ENCODE peak calls at places on chromosomes 5 and 9, in six cellular contexts. L is HT-29; S is HCT116; X is neural crest cell; R is activated CD4-positive, alpha-beta memory T cell treated with anti-CD3 and anti-CD28 coated beads, Interleukin-2, amount 10 ng/mL, durations not matched to agents 7 days and 5 days; Q is activated naive CD4-positive, alpha-beta T cell treated with anti-CD3 and anti-CD28 coated beads for 36 hours. F is an unnamed sample.

GRCh38 chr9:97710356-97711222 is 13.4 kb upstream of the XPA start:
- DNase-seq in L (peak; percentile 85), S (peak; percentile 47), X (peak; percentile 27), R (peak; percentile 54), Q (peak; percentile 64), F (peak; percentile 51)

GRCh38 chr9:37667706-37668672 is 17.2 kb downstream of the FRMPD1 start:
- DNase-seq in L (no peak), S (no peak), X (no peak), R (no peak), Q (no peak), F (no peak)

GRCh38 chr9:88766778-88767503 is 224.3 kb upstream of the S1PR3 start:
- DNase-seq in L (peak; percentile 3), S (no peak), X (no peak), R (no peak), Q (no peak), F (no peak)

GRCh38 chr5:9582406-9582805 is 36.5 kb upstream of the SEMA5A start:
- DNase-seq in L (no peak), S (no peak), X (no peak), R (no peak), Q (no peak), F (no peak)

GRCh38 chr5:369151-369939 is 47.8 kb downstream of the AHRR start:
- DNase-seq in L (no peak), S (no peak), X (no peak), R (peak; percentile 24), Q (peak; percentile 2), F (no peak)

GRCh38 chr5:73558950-73559349 is 6.5 kb downstream of the ANKRA2 start:
- DNase-seq in L (peak; percentile 40), S (no peak), X (no peak), R (no peak), Q (no peak), F (no peak)

GRCh38 chr9:130201399-130201873 is 29.2 kb downstream of the NCS1 start:
- DNase-seq in L (no peak), S (no peak), X (no peak), R (no peak), Q (no peak), F (no peak)

GRCh38 chr5:43412151-43412550 is at the start of gene CCL28:
- DNase-seq in L (peak; percentile 49), S (no peak), X (no peak), R (no peak), Q (no peak), F (no peak)

GRCh38 chr5:132387649-132388117 is 18.2 kb downstream of the SLC22A5 start:
- DNase-seq in L (peak; percentile 92), S (peak; percentile 81), X (no peak), R (no peak), Q (no peak), F (no peak)

GRCh38 chr9:117080996-117081395 is 333.9 kb downstream of the ASTN2 start:
- DNase-seq in L (no peak), S (no peak), X (no peak), R (no peak), Q (no peak), F (no peak)

GRCh38 chr5:59317023-59317771 is 576.3 kb downstream of the PDE4D start:
- DNase-seq in L (no peak), S (no peak), X (peak; percentile 9), R (no peak), Q (no peak), F (no peak)

GRCh38 chr5:56340196-56340980 is 107.3 kb upstream of the ANKRD55 start:
- DNase-seq in L (no peak), S (no peak), X (no peak), R (no peak), Q (no peak), F (no peak)

GRCh38 chr9:134870746-134871667 is 9.6 kb upstream of the FCN2 start:
- DNase-seq in L (no peak), S (no peak), X (no peak), R (no peak), Q (no peak), F (no peak)

GRCh38 chr5:31965227-31965626 is 208.9 kb downstream of the GOLPH3 start:
- DNase-seq in L (no peak), S (no peak), X (no peak), R (no peak), Q (no peak), F (no peak)

GRCh38 chr9:124079176-124079925 is 67.8 kb downstream of the LHX2 start:
- DNase-seq in L (no peak), S (no peak), X (no peak), R (no peak), Q (no peak), F (no peak)

GRCh38 chr5:52743529-52743928 is 44.2 kb upstream of the ITGA1 start:
- DNase-seq in L (no peak), S (no peak), X (no peak), R (no peak), Q (no peak), F (no peak)

GRCh38 chr5:135446615-135447014 is 533 bp downstream of the DCANP1 start:
- DNase-seq in L (no peak), S (no peak), X (no peak), R (no peak), Q (no peak), F (no peak)

F was measured in Jurkat, Clone E6-1.